ENCODE peak calls at places on chromosomes 13 and 19, in four cellular contexts. B, G, Y and L are unnamed samples.

GRCh38 chr13:95288899-95289500 is 12.3 kb downstream of the ABCC4 start:
- DNase-seq in B (peak; percentile 15), G (no peak), Y (no peak), L (no peak)

GRCh38 chr13:52706074-52706473 is 33.5 kb downstream of the CNMD start:
- DNase-seq in B (no peak), G (no peak), Y (no peak), L (no peak)

GRCh38 chr19:5539431-5539833 is 28.3 kb downstream of the TINCR start:
- DNase-seq in B (no peak), G (peak; percentile 74), Y (no peak), L (no peak)

GRCh38 chr19:11481777-11482383 is 1.0 kb upstream of the ELAVL3 start:
- DNase-seq in B (peak; percentile 59), G (peak; percentile 74), Y (peak; percentile 87), L (peak; percentile 86)

GRCh38 chr13:58056411-58056810 is 424.9 kb downstream of the PCDH17 start:
- DNase-seq in B (no peak), G (no peak), Y (no peak), L (no peak)

GRCh38 chr19:33389574-33390119 is 16.1 kb downstream of the CEBPG start:
- DNase-seq in B (no peak), G (peak; percentile 35), Y (no peak), L (no peak)

GRCh38 chr13:57438072-57438471 is 193.5 kb upstream of the PCDH17 start:
- DNase-seq in B (no peak), G (no peak), Y (no peak), L (no peak)

GRCh38 chr19:47107201-47107952 is 6.2 kb downstream of the ZC3H4 start:
- DNase-seq in B (peak; percentile 43), G (no peak), Y (peak; percentile 40), L (peak; percentile 78)

GRCh38 chr19:31103228-31103627 is 246.0 kb downstream of the TSHZ3 start:
- DNase-seq in B (no peak), G (no peak), Y (no peak), L (no peak)

GRCh38 chr13:37058801-37059135 is 720 bp downstream of the SUPT20H start:
- DNase-seq in B (peak; percentile 42), G (peak; percentile 33), Y (no peak), L (no peak)